ENCODE peak calls at places on chromosomes 4 and X, in five cellular contexts. V, M, S, O and H are unnamed samples.
A peak's percentile ranks its signal among the peaks of the same experiment; 100 is the strongest.

GRCh38 chr4:22686156-22686555 is 6.6 kb upstream of the GBA3 start:
- DNase-seq in V (no peak), M (no peak), S (no peak), O (no peak), H (no peak)

GRCh38 chr4:64718091-64718490 is 308.8 kb upstream of the TECRL start:
- DNase-seq in V (no peak), M (no peak), S (no peak), O (no peak), H (no peak)

GRCh38 chr4:186912606-186913005 is 188.9 kb upstream of the FAT1 start:
- DNase-seq in V (no peak), M (no peak), S (no peak), O (no peak), H (no peak)

GRCh38 chr4:151887151-151887815 is 126.5 kb upstream of the GATB start:
- DNase-seq in V (no peak), M (no peak), S (no peak), O (no peak), H (no peak)

GRCh38 chr4:187849556-187850245 is 145.9 kb upstream of the ZFP42 start:
- DNase-seq in V (no peak), M (no peak), S (no peak), O (no peak), H (no peak)

GRCh38 chr4:68369474-68369805 is 19.6 kb upstream of the YTHDC1 start:
- DNase-seq in V (no peak), M (no peak), S (no peak), O (no peak), H (peak; percentile 67)

GRCh38 chr4:167940217-167940616 is 152.1 kb upstream of the ANXA10 start:
- DNase-seq in V (no peak), M (no peak), S (peak; percentile 8), O (no peak), H (no peak)

GRCh38 chrX:139559383-139560042 is 29.0 kb downstream of the F9 start:
- DNase-seq in V (peak; percentile 36), M (peak; percentile 28), S (peak; percentile 68), O (no peak), H (peak; percentile 4)

GRCh38 chr4:8409271-8410065 is 31.1 kb downstream of the ACOX3 start:
- DNase-seq in V (peak; percentile 63), M (peak; percentile 32), S (no peak), O (no peak), H (no peak)

GRCh38 chr4:177339794-177340374 is 30.2 kb downstream of the NEIL3 start:
- DNase-seq in V (no peak), M (no peak), S (peak; percentile 52), O (no peak), H (peak; percentile 41)

GRCh38 chrX:71998836-71999509 is 88.3 kb downstream of the NHSL2 start:
- DNase-seq in V (peak; percentile 38), M (no peak), S (peak; percentile 52), O (no peak), H (peak; percentile 21)

GRCh38 chr4:74320559-74321118 is 12.4 kb downstream of the EPGN start:
- DNase-seq in V (peak; percentile 43), M (peak; percentile 17), S (peak; percentile 94), O (no peak), H (peak; percentile 85)

GRCh38 chr4:112532267-112532666 is 16.3 kb upstream of the NEUROG2 start:
- DNase-seq in V (no peak), M (no peak), S (no peak), O (no peak), H (no peak)

GRCh38 chr4:121676388-121677075 is 20.2 kb downstream of the ANXA5 start:
- DNase-seq in V (no peak), M (no peak), S (no peak), O (no peak), H (no peak)

GRCh38 chrX:150454508-150455219 is 91.5 kb downstream of the MAMLD1 start:
- DNase-seq in V (no peak), M (no peak), S (no peak), O (no peak), H (no peak)

GRCh38 chr4:78057135-78057599 is at the start of gene FRAS1:
- DNase-seq in V (no peak), M (peak; percentile 33), S (no peak), O (no peak), H (peak; percentile 20)

GRCh38 chr4:6749340-6750171 is 33.0 kb upstream of the KIAA0232 start:
- DNase-seq in V (peak; percentile 85), M (peak; percentile 50), S (no peak), O (no peak), H (peak; percentile 39)

GRCh38 chr4:7295917-7296660 is 103.8 kb downstream of the SORCS2 start:
- DNase-seq in V (no peak), M (no peak), S (no peak), O (peak; percentile 57), H (peak; percentile 24)

GRCh38 chrX:10160221-10160620 is 3.4 kb downstream of the CLCN4 start:
- DNase-seq in V (no peak), M (no peak), S (no peak), O (no peak), H (no peak)

GRCh38 chrX:10893976-10894375 is 217.2 kb upstream of the HCCS start:
- DNase-seq in V (no peak), M (no peak), S (no peak), O (no peak), H (no peak)

GRCh38 chrX:10190367-10190766 is 33.6 kb downstream of the CLCN4 start:
- DNase-seq in V (no peak), M (peak; percentile 39), S (peak; percentile 50), O (no peak), H (peak; percentile 26)

GRCh38 chrX:19709812-19710518 is 177.4 kb downstream of the SH3KBP1 start:
- DNase-seq in V (no peak), M (no peak), S (no peak), O (no peak), H (peak; percentile 79)

GRCh38 chrX:152619897-152620296 is 17.8 kb upstream of the GABRQ start:
- DNase-seq in V (no peak), M (no peak), S (no peak), O (no peak), H (peak; percentile 8)

GRCh38 chr4:185898413-185898812 is 86.4 kb upstream of the SORBS2 start:
- DNase-seq in V (no peak), M (no peak), S (no peak), O (no peak), H (no peak)

GRCh38 chr4:185904381-185904780 is 92.4 kb upstream of the SORBS2 start:
- DNase-seq in V (no peak), M (no peak), S (no peak), O (no peak), H (no peak)

GRCh38 chr4:185899833-185900232 is 87.8 kb upstream of the SORBS2 start:
- DNase-seq in V (no peak), M (no peak), S (peak; percentile 53), O (no peak), H (no peak)

GRCh38 chr4:185902654-185903053 is 90.7 kb upstream of the SORBS2 start:
- DNase-seq in V (no peak), M (no peak), S (no peak), O (no peak), H (no peak)

GRCh38 chr4:185903205-185903604 is 91.2 kb upstream of the SORBS2 start:
- DNase-seq in V (no peak), M (no peak), S (no peak), O (no peak), H (peak; percentile 44)
- H3K27ac ChIP-seq in V (no peak overlapping the region), M (no peak overlapping the region), S (no peak overlapping the region), O (no peak overlapping the region), H (no peak overlapping the region)

GRCh38 chr4:80307183-80307735 is 28.3 kb upstream of the CFAP299 start:
- DNase-seq in V (no peak), M (no peak), S (no peak), O (no peak), H (peak; percentile 20)

GRCh38 chr4:80306255-80306654 is 29.3 kb upstream of the CFAP299 start:
- DNase-seq in V (no peak), M (no peak), S (no peak), O (no peak), H (peak; percentile 41)

GRCh38 chr4:80309301-80310004 is 26.1 kb upstream of the CFAP299 start:
- DNase-seq in V (no peak), M (no peak), S (no peak), O (no peak), H (peak; percentile 79)

GRCh38 chr4:80308466-80308822 is 27.1 kb upstream of the CFAP299 start:
- DNase-seq in V (no peak), M (no peak), S (no peak), O (no peak), H (no peak)

GRCh38 chr4:80307774-80308465 is 27.6 kb upstream of the CFAP299 start:
- DNase-seq in V (no peak), M (no peak), S (no peak), O (no peak), H (peak; percentile 77)
- H3K27ac ChIP-seq in V (no peak overlapping the region), M (no peak overlapping the region), S (no peak overlapping the region), O (no peak overlapping the region), H (no peak overlapping the region)

DNA sequence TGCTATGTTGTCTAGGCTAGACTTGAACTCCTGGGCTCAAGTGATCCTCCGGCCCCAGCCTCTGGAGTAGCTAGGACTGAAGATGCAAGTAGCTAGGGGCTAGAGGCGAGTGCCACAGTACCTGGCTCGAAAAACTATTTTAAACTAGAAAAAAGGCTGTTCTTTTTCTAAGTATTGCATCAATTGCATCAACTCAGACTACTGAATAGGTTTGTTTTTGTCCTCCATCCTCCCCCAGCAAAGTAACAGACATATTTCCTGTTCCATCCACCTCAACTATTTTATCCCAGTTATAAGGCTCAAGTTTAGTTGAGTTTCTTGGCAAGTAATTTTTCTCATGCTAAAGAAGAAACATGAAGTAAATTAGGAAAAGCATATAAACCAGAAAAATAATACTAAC is 4.1 kb downstream of the SH3RF1 start:
- DNase-seq in V (no peak), M (no peak), S (no peak), O (no peak), H (no peak)
- H3K27ac ChIP-seq in V (peak overlapping the region; percentile 34), M (no peak overlapping the region), S (no peak overlapping the region), O (no peak overlapping the region), H (no peak overlapping the region)

DNA sequence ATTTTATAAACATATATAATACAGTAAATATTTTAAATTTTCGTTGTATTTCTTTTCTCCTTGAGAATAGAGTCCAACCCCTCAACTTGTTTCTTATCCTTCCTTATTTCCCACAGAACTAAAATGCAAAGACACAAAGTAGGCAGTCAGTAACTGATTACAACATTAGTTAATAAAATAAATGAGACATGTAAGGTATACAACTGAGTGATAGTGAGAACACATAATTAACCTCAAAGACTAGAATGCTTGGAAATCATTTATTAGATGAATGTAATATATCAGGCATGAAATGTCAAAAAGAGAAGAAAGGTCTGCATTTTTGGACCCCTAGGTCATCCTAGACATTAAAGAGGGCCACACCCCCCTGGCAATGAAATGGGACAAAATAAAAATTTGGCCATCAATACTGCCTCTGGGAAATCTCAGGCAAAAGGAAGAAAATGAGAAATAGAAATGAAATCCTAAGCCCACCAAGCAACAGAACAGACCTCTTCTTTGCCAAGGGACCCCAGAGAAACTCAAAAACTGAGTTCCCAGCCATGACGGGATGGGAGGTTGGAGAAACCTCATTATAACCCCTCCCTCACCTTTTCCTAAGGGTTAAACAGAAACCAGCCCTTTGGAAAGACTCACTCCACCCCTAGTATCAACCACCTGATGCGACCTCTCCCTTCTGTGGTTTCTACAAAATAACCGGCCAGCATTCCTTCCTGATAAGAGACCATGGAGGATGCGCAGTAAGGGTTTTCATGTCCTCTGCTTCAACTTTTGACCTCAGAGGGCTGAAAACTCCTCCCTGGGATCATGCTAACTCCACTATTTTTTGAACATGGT is 90.1 kb upstream of the EXOC1L start:
- DNase-seq in V (no peak), M (no peak), S (no peak), O (no peak), H (no peak)
- H3K27ac ChIP-seq in V (no peak overlapping the region), M (no peak overlapping the region), S (no peak overlapping the region), O (no peak overlapping the region), H (no peak overlapping the region)